ENCODE peak calls at places on chromosomes 12 and 14, in five cellular contexts. X is left ventricle myocardium inferior; M is cardiac muscle cell; U is colonic mucosa; Z is CD8-positive, alpha-beta memory T cell. V is an unnamed sample.
A peak's percentile ranks its signal among the peaks of the same experiment; 100 is the strongest.

GRCh38 chr12:34401659-34402227 is 379.4 kb downstream of the ALG10 start:
- DNase-seq in Z (no peak), U (peak; percentile 9), X (peak; percentile 11), M (no peak), V (peak; percentile 2)

GRCh38 chr12:117261267-117261666 is 71.0 kb upstream of the FBXO21 start:
- DNase-seq in U (no peak), Z (no peak), X (no peak), M (no peak), V (no peak)

GRCh38 chr12:22310712-22311111 is 23.8 kb downstream of the ST8SIA1 start:
- DNase-seq in M (no peak), Z (no peak), U (no peak), X (no peak), V (no peak)

GRCh38 chr12:84807249-84807648 is 105.3 kb downstream of the SLC6A15 start:
- DNase-seq in U (no peak), M (no peak), X (no peak), Z (no peak), V (no peak)

GRCh38 chr12:88334271-88334670 is 192.2 kb downstream of the TMTC3 start:
- DNase-seq in U (no peak), M (peak; percentile 46), Z (no peak), X (no peak), V (peak; percentile 40)

GRCh38 chr14:66104486-66104885 is 381.7 kb upstream of the CCDC196 start:
- DNase-seq in M (no peak), U (no peak), Z (no peak), X (no peak), V (no peak)

GRCh38 chr12:96861656-96862055 is 45.4 kb upstream of the NEDD1 start:
- DNase-seq in U (no peak), X (no peak), M (no peak), Z (no peak), V (no peak)

GRCh38 chr12:104671407-104672095 is 214.8 kb downstream of the CHST11 start:
- DNase-seq in Z (peak; percentile 68), M (peak; percentile 90), U (peak; percentile 62), X (peak; percentile 81), V (peak; percentile 86)

GRCh38 chr12:68910128-68910527 is 22.8 kb downstream of the CPM start:
- DNase-seq in X (no peak), M (peak; percentile 47), Z (no peak), U (no peak), V (no peak)

GRCh38 chr12:68336754-68337343 is 4.7 kb upstream of the MDM1 start:
- DNase-seq in X (no peak), U (peak; percentile 26), Z (no peak), M (no peak), V (no peak)

GRCh38 chr14:50666772-50667490 is 1.2 kb downstream of the SAV1 start:
- DNase-seq in Z (no peak), M (peak; percentile 80), X (no peak), U (peak; percentile 45), V (peak; percentile 67)

GRCh38 chr12:117857632-117858274 is 111.0 kb downstream of the KSR2 start:
- DNase-seq in X (no peak), U (peak; percentile 58), M (peak; percentile 42), Z (peak; percentile 13), V (peak; percentile 54)

GRCh38 chr12:132415456-132416120 is 74.4 kb upstream of the FBRSL1 start:
- DNase-seq in X (no peak), U (no peak), Z (no peak), M (no peak), V (no peak)

GRCh38 chr12:89208661-89209096 is 143.6 kb downstream of the DUSP6 start:
- DNase-seq in X (no peak), U (no peak), M (peak; percentile 70), Z (no peak), V (no peak)

GRCh38 chr12:77648716-77649115 is 182.0 kb upstream of the NAV3 start:
- DNase-seq in X (no peak), Z (no peak), M (no peak), U (no peak), V (no peak)

GRCh38 chr14:79407572-79407971 is 803.7 kb downstream of the DIO2 start:
- DNase-seq in U (no peak), M (no peak), X (no peak), Z (no peak), V (no peak)

GRCh38 chr14:97120204-97121120 is 323.3 kb downstream of the VRK1 start:
- DNase-seq in M (no peak), U (no peak), Z (no peak), X (no peak), V (no peak)

GRCh38 chr12:88393017-88393767 is 187.1 kb downstream of the KITLG start:
- DNase-seq in Z (no peak), U (no peak), M (peak; percentile 57), X (no peak), V (peak; percentile 8)

GRCh38 chr14:80946797-80947196 is 5.3 kb upstream of the CEP128 start:
- DNase-seq in Z (no peak), U (no peak), M (no peak), X (no peak), V (no peak)

GRCh38 chr12:48156648-48157015 is 683 bp downstream of the ASB8 start:
- DNase-seq in M (no peak), X (no peak), Z (no peak), U (no peak), V (no peak)

GRCh38 chr14:50937325-50937724 is 7.0 kb downstream of the PYGL start:
- DNase-seq in U (no peak), Z (no peak), X (no peak), M (peak; percentile 69), V (no peak)

GRCh38 chr14:99325591-99325990 is 53.6 kb upstream of the BCL11B start:
- DNase-seq in U (no peak), X (no peak), Z (no peak), M (no peak), V (no peak)

GRCh38 chr14:99327050-99327449 is 55.1 kb upstream of the BCL11B start:
- DNase-seq in X (no peak), Z (no peak), U (peak; percentile 20), M (no peak), V (no peak)

GRCh38 chr14:99326041-99326710 is 54.2 kb upstream of the BCL11B start:
- DNase-seq in X (no peak), U (peak; percentile 7), Z (no peak), M (no peak), V (no peak)

GRCh38 chr14:99329711-99330315 is 57.8 kb upstream of the BCL11B start:
- DNase-seq in M (no peak), X (no peak), Z (no peak), U (no peak), V (no peak)

DNA sequence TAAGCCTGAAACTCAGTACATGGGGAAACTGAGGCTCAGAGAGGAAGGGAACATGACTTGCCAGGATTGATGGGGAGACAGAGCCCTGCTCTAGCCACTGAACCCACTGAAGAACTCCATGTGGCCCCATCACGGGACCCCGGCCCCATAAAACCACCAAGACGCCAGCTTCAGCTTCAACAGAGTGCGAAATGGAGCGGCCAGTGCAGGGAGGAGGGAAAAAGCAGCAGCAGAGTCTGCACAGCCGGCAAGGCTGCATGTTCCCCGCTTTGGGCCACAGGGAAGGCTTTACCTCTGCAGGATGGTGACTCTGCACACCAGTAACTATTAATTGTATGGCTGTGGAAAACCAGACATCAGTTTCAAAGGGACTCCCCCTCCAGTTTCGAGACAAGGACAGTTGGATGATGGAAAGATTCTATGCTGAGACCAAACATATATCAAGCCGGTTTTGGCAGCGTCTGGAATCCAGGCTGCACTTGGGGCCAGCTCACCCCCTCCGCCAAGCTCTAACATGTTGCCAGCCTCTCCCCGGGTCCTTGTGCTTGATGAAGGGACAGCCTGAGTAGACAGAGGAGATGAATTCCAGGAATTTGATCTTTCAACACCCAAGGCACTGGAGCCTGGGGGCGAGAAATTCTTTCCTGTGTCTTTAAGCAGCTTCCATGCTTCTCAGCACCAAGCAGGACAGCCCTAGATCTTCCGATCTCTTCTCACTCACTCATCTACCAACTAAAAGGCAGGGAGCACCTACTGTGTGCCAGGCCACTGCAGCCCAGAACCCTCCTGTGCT is 55.7 kb upstream of the BCL11B start:
- DNase-seq in Z (no peak), X (no peak), M (no peak), U (peak; percentile 6), V (no peak)
- H3K4me1 ChIP-seq in Z (no peaks in the 10 kb centered on the region), X (peaks cover 9% of the 10 kb centered on the region), M (peaks cover 7% of the 10 kb centered on the region), U (no peaks in the 10 kb centered on the region), V (no peaks in the 10 kb centered on the region)

DNA sequence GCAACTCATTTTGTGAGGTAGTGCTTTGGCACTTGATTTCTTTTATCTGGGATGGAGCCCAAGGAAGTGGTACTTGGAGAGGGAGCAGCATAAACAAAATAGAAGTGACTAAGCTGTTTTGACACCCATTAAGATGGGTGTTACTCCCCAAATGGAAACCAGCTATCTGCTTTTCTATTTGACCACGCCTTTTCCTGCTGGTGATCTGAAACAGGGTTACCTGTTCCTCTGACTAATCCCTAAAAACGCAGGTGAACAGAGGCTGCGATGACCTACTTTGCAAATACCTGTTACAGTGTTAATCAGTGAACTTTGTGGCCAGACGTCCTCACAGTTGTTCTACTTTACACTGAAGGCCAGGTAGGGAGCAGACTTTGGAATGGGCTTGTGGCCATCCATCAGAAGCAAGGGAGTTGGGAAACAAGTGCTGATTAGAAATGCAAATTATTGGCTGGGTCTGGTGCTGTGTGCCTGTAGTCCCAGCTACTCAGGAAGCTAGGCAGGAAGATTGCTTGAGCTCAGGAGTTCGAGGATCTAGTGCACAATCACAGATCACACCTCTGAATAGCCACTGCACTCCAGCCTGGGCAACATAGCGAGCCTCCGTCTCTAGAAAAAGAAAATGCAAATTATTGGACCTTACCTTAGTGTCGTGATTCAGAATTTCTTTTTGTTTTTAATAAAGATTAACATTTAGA is 58.3 kb upstream of the HECTD1 start:
- DNase-seq in X (no peak), M (peak; percentile 14), Z (no peak), U (no peak), V (peak; percentile 19)
- H3K4me3 ChIP-seq in X (no peak overlapping the region), M (no peak overlapping the region), Z (no peak overlapping the region), U (no peak overlapping the region), V (no peak overlapping the region)

GRCh38 chr12:31850268-31850667 is 108.9 kb upstream of the RESF1 start:
- DNase-seq in Z (no peak), U (no peak), X (no peak), M (no peak), V (no peak)

GRCh38 chr12:31845613-31846321 is 113.4 kb upstream of the RESF1 start:
- DNase-seq in M (peak; percentile 37), U (no peak), Z (no peak), X (no peak), V (no peak)

GRCh38 chr12:31853520-31853919 is 105.7 kb upstream of the RESF1 start:
- DNase-seq in X (no peak), U (no peak), Z (no peak), M (peak; percentile 47), V (no peak)

GRCh38 chr12:31846405-31846804 is 112.8 kb upstream of the RESF1 start:
- DNase-seq in M (no peak), X (no peak), Z (no peak), U (no peak), V (no peak)

DNA sequence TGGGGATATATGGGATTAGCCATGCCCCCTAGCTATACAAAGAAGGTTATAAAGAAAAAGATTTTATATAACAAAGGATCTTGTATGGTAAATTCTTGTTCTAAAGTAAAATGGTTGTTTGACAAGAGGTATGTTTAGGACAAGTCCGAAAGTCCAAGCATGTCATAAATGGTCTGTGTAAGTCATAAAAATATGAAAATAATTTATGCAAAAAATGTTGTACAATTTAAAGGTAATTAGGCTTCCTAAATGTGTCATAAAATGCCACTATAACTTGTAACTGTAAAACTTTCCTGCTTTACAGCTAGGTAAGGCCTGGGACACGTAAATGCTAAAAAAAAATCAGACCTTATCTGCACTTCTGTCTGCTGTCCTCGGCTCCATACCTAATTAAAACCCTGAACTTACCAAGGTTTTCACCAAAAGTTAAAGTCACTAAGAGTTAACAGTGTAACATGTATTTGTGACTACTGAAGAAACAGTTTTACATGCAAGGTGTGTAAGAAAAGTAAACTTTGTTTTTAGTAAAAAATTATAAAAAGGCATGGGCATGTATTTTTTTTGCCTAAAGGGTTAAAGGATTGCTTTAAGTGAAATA is 110.0 kb upstream of the RESF1 start:
- DNase-seq in U (no peak), Z (no peak), X (no peak), M (peak; percentile 30), V (no peak)
- H3K9me3 ChIP-seq in U (peaks cover 4% of the 10 kb centered on the region), Z (peaks cover 10% of the 10 kb centered on the region), X (peaks cover 49% of the 10 kb centered on the region), M (peaks cover 6% of the 10 kb centered on the region), V (no peaks in the 10 kb centered on the region)

GRCh38 chr12:109553471-109553870 is 19.8 kb downstream of the MMAB start:
- DNase-seq in Z (no peak), U (no peak), X (no peak), M (no peak), V (no peak)
- H3K4me1 ChIP-seq in Z (no peaks in the 10 kb centered on the region), U (peaks cover 2% of the 10 kb centered on the region), X (no peaks in the 10 kb centered on the region), M (peaks cover 14% of the 10 kb centered on the region), V (peaks cover 19% of the 10 kb centered on the region)